ENCODE peak calls at places on chromosomes 16 and 17, in six cellular contexts. M is kidney, H is OCI-LY7, L is lower lobe of right lung, X is DND-41, W is prostate gland. G is an unnamed sample.

GRCh38 chr16:84959045-84959576 is 52.2 kb downstream of the ZDHHC7 start:
- DNase-seq in L (no peak), W (no peak), H (no peak), X (no peak), M (no peak), G (no peak)

GRCh38 chr17:58822148-58823050 is 66.7 kb downstream of the PPM1E start:
- DNase-seq in M (no peak), X (no peak), L (no peak), W (no peak), H (no peak), G (no peak)

GRCh38 chr17:2388020-2388704 is 12.7 kb downstream of the MNT start:
- DNase-seq in X (no peak), H (no peak), W (no peak), L (no peak), M (peak), G (no peak)

GRCh38 chr17:69501591-69502468 is 87.3 kb downstream of the MAP2K6 start:
- DNase-seq in L (no peak), H (peak), M (no peak), X (no peak), W (peak), G (peak)

GRCh38 chr17:76123749-76124581 is 17.1 kb downstream of the FOXJ1 start:
- DNase-seq in X (no peak), L (peak), M (no peak), W (no peak), H (peak), G (no peak)

GRCh38 chr17:83080641-83081560 is 1.5 kb downstream of the METRNL start:
- DNase-seq in H (peak), M (no peak), X (no peak), W (no peak), L (peak), G (no peak)

GRCh38 chr17:69552986-69553667 is 138.6 kb downstream of the MAP2K6 start:
- DNase-seq in M (no peak), X (no peak), W (no peak), L (no peak), H (no peak), G (no peak)

GRCh38 chr17:57541472-57542394 is 203.4 kb downstream of the CCDC182 start:
- DNase-seq in M (no peak), H (no peak), X (no peak), L (no peak), W (no peak), G (no peak)

GRCh38 chr17:4176803-4177472 is 33.9 kb downstream of the CYB5D2 start:
- DNase-seq in W (no peak), H (no peak), X (no peak), M (peak), L (no peak), G (peak)

GRCh38 chr17:72942594-72942993 is 149.9 kb downstream of the SLC39A11 start:
- DNase-seq in L (no peak), M (no peak), X (no peak), H (no peak), W (no peak), G (no peak)
- TF ChIP-seq CTCF in L (no peak), M (no peak), X (no peak), H (no peak), W (no peak), G (no peak)

GRCh38 chr16:85965125-85965524 is 66.2 kb downstream of the IRF8 start:
- DNase-seq in X (no peak), M (no peak), L (no peak), W (no peak), H (no peak), G (no peak)

GRCh38 chr16:85959686-85960085 is 60.7 kb downstream of the IRF8 start:
- DNase-seq in X (no peak), H (no peak), L (no peak), W (no peak), M (no peak), G (no peak)

GRCh38 chr16:85963746-85964370 is 64.9 kb downstream of the IRF8 start:
- DNase-seq in W (peak), H (no peak), X (no peak), M (no peak), L (peak), G (no peak)

GRCh38 chr16:85960486-85961046 is 61.6 kb downstream of the IRF8 start:
- DNase-seq in M (no peak), W (no peak), X (no peak), L (no peak), H (no peak), G (no peak)

DNA sequence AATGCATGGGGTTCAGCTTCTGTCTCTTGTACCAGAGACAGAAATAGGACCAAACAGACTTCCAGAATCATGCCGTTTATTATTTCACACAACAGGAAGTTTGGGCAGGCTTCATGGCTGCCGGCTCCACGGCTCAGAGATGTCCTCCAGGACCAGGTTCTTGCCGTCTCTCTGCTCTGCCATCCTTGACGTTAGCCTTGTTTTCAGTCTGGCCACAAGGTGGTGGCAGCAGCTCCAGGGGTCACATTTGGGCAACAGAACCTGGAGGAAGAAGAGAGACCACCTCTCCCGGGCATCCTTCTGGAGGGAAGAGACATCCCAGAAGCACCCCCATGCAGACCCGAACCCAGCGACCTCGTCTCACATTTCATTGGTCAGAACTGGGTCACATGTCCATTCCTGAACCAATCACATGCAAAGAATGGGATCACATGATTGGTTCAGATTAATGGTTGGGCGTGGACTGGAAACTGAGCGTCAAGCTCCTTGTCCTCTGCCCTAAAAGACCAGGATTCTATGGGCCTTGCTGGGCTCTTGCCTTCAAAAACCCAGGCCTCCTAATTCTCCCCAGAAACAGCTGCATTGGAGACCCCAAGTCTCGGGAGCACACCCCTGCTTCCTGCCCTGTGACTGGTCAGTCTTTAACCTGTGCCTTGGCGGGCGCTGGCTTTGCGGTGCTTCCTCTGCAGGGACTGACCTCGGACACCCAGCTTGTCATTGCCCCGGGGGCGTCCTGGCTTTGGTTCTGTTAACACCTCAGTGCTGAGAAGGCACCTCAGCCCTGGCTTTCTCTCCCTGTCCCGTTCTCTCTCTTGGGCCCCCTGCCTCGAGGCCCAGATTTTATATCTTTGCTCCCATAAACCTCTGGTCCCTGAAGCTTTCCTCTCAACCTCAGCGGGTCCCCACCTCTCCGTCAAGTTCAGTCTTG is 63.3 kb downstream of the IRF8 start:
- DNase-seq in W (no peak), H (no peak), L (no peak), X (no peak), M (no peak), G (no peak)
- TF ChIP-seq CTCF in W (no peak), H (peak), L (no peak), X (no peak), M (no peak), G (no peak)

DNA sequence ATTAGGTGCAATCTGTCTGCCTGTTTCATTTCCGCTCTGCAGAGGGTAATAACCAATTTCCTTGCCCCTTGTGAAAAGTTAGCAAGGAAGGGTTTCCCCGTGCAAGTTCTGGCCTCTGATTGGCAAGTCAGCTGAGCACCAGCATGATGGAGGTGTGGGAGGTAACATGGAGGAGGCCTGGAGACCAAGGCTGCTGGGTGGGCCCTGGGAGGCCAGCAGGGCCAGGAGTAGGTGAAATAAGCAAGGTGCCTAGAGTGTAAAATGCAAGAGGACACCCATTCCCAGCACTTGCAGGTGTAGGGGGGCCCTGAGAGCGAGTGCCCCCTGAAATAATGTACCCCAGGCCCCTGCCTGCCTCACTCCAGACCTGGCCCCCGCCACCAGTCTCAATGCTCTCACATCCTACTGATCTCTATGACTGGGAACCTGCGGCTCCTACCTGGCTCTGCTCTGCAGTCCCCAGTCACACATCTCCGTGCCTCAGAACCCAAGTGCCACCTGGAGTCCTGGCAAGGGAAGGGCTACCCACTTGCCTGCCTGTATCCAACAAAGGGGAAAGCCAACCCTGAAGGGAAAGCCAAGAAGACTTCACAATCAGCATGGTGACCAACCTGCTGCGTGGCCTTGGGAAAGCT is 116.2 kb downstream of the C16orf78 start:
- DNase-seq in X (no peak), L (peak), H (peak), M (no peak), W (no peak), G (no peak)
- TF ChIP-seq CTCF in X (no peak), L (no peak), H (no peak), M (no peak), W (no peak), G (no peak)

GRCh38 chr16:72961115-72961832 is 86.7 kb downstream of the ZFHX3 start:
- DNase-seq in H (no peak), X (no peak), M (no peak), L (no peak), W (no peak), G (no peak)
- TF ChIP-seq CTCF in H (peak), X (peak), M (peak), L (no peak), W (no peak), G (peak)

GRCh38 chr16:24167129-24167528 is 89.0 kb upstream of the CACNG3 start:
- DNase-seq in L (no peak), H (no peak), W (no peak), X (no peak), M (no peak), G (no peak)
- TF ChIP-seq CTCF in L (no peak), H (no peak), W (no peak), X (no peak), M (no peak), G (no peak)

GRCh38 chr17:47713980-47714689 is 18.9 kb upstream of the TBX21 start:
- DNase-seq in H (no peak), W (no peak), X (no peak), M (no peak), L (no peak), G (no peak)

GRCh38 chr17:47716381-47716780 is 16.7 kb upstream of the TBX21 start:
- DNase-seq in W (no peak), M (no peak), L (no peak), X (no peak), H (no peak), G (no peak)

GRCh38 chr17:47715669-47716325 is 17.2 kb upstream of the TBX21 start:
- DNase-seq in X (no peak), L (no peak), W (no peak), M (no peak), H (no peak), G (no peak)

GRCh38 chr17:47717261-47717697 is 15.8 kb upstream of the TBX21 start:
- DNase-seq in M (no peak), X (no peak), H (no peak), L (no peak), W (no peak), G (no peak)

DNA sequence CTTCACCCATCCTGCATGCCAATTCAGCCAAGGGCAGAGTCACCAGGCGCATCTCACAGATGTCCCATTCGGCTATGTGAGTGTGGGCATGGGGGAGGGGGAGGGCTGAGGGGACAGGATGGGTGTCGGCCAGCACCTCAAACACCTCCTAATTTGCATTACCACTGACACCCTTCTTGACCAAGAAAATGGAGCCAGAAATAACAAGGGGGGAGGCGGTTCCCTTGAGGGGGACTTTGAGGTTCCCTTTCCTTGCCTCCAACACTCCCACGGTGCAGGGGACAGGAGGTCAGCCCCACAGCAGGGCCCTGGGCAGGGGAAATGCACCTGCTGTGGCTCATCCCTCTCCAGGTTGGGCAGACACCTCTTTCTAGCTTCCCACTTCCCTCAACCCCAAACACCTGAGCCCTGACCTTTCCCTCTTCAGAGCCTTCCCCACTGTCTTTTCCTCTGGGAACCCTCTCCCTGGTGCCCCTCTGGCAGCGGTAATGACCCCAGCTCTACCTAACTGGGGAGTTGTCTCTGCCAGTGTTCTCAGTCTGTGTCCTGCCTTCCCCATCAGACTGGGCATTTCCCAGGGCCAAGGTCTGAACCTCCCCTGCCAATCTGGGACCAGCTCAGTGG is 18.2 kb upstream of the TBX21 start:
- DNase-seq in W (no peak), H (no peak), L (no peak), M (no peak), X (no peak), G (no peak)
- TF ChIP-seq CTCF in W (no peak), H (no peak), L (no peak), M (no peak), X (no peak), G (no peak)

GRCh38 chr16:86503830-86504229 is 6.5 kb upstream of the FOXF1 start:
- DNase-seq in X (no peak), M (peak), H (no peak), W (no peak), L (no peak), G (no peak)
- TF ChIP-seq CTCF in X (no peak), M (no peak), H (no peak), W (no peak), L (no peak), G (no peak)

G was measured in CD14-positive monocyte.